ENCODE peak calls at places on chromosomes 7 and 10, in five cellular contexts. B, F, K, T and A are unnamed samples.

GRCh38 chr7:47479821-47480575 is 101.9 kb downstream of the TNS3 start:
- DNase-seq in B (no peak), T (no peak), K (no peak), F (no peak), A (no peak)

GRCh38 chr7:7178906-7179305 is 3.4 kb upstream of the C1GALT1 start:
- DNase-seq in B (no peak), T (no peak), F (no peak), K (no peak), A (no peak)

GRCh38 chr10:36494386-36494785 is 631.0 kb upstream of the ANKRD30A start:
- DNase-seq in F (no peak), B (peak), T (no peak), K (no peak), A (no peak)

GRCh38 chr7:131016230-131016629 is 282.2 kb upstream of the KLF14 start:
- DNase-seq in F (no peak), T (no peak), K (no peak), B (no peak), A (no peak)

GRCh38 chr7:81908220-81908619 is 138.4 kb upstream of the HGF start:
- DNase-seq in T (no peak), K (no peak), F (no peak), B (no peak), A (no peak)

GRCh38 chr7:54711900-54712595 is 47.0 kb downstream of the SEC61G start:
- DNase-seq in B (no peak), F (no peak), K (no peak), T (no peak), A (no peak)

GRCh38 chr10:62990126-62990525 is 143.0 kb upstream of the NRBF2 start:
- DNase-seq in B (no peak), K (no peak), T (no peak), F (no peak), A (no peak)

GRCh38 chr10:5888843-5889623 is 660 bp downstream of the ANKRD16 start:
- DNase-seq in B (no peak), T (peak), F (peak), K (peak), A (peak)

GRCh38 chr10:101139421-101139911 is 8.4 kb downstream of the TLX1 start:
- DNase-seq in T (no peak), F (no peak), K (no peak), B (no peak), A (no peak)

GRCh38 chr10:124651402-124651887 is 92.7 kb downstream of the FAM53B start:
- DNase-seq in T (no peak), K (no peak), F (no peak), B (no peak), A (no peak)

GRCh38 chr7:103504505-103505135 is 58.6 kb upstream of the SLC26A5 start:
- DNase-seq in K (no peak), B (no peak), T (no peak), F (no peak), A (no peak)

GRCh38 chr10:75683158-75683557 is 251.7 kb downstream of the LRMDA start:
- DNase-seq in K (no peak), T (no peak), F (no peak), B (no peak), A (no peak)

GRCh38 chr7:56046728-56047445 is 4.4 kb downstream of the PSPH start:
- DNase-seq in B (peak), K (no peak), F (peak), T (no peak), A (no peak)

DNA sequence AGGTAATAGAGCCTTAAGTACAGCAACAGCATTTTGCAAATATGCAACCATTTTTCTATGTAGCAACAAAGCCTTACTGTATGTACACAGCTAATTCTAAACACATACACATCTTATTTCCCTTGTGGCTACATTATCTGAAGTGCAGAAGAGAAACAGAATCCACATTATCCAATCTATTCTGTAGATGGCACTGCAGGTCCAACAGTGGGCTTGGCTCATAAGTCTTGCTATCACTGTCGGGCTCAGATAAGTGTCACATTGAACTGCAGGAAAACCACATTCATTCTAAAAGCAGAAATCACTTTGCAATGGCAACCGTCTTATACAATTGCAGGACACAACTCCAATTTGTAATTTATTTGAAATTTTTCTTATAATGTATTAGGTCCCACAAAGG is 109.8 kb upstream of the NOBOX start:
- DNase-seq in F (no peak), B (no peak), T (no peak), K (no peak), A (no peak)
- TF ChIP-seq CTCF in F (no peak), B (no peak), T (no peak), K (peak), A (peak)

DNA sequence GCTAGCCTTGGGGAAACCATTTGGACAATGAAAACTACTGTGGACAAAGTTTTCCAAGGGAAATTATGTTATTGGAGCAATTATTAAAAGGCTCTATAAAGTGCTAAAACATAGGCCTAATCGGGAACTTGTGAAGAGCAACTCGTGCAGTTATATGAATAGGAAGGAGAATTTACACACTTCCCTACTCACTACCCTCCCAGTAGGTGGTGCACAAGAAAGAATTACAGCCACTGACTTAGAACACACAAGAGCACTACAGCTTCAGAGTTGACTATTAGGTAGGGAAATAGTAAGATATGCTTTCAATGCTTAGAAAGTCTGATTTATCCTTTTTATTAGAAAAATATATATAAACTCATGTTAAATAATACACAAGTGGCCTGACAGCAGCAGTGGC is 47.2 kb downstream of the GSAP start:
- DNase-seq in F (no peak), T (no peak), K (no peak), B (no peak), A (no peak)
- TF ChIP-seq CTCF in F (no peak), T (no peak), K (no peak), B (peak), A (no peak)

GRCh38 chr10:43420369-43421200 is 11.6 kb upstream of the HNRNPF start:
- DNase-seq in K (peak), F (peak), B (no peak), T (peak), A (peak)
- TF ChIP-seq CTCF in K (no peak), F (no peak), B (peak), T (no peak), A (peak)

DNA sequence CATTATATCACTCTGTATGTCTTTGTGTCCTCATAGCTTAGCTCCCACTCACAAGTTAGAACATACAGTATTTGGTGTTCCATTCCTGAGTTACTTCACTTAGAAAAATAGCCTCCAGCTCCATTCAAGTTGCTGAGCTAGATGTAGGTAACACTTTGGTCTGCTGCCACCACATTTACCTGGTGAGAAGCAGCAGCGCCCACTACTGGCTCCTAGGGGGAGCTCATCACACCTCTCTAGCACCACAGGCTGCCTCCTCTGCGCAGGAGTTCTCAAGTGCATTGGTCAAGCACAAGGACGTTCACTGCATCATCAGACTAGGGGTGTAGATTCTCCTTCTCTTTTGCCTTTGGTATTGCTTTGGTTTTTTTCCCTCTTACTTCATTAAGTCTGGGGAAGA is 530.9 kb upstream of the AUTS2 start:
- DNase-seq in F (no peak), T (no peak), K (no peak), B (no peak), A (no peak)
- TF ChIP-seq CTCF in F (no peak), T (no peak), K (no peak), B (peak), A (peak)

GRCh38 chr10:53841746-53842145 is 959.3 kb downstream of the PCDH15 start:
- DNase-seq in B (no peak), T (no peak), F (no peak), K (no peak), A (no peak)

GRCh38 chr10:53843691-53844362 is 957.2 kb downstream of the PCDH15 start:
- DNase-seq in B (no peak), K (no peak), F (peak), T (no peak), A (no peak)

GRCh38 chr10:53846809-53847208 is 954.2 kb downstream of the PCDH15 start:
- DNase-seq in B (no peak), F (no peak), K (no peak), T (no peak), A (no peak)
- TF ChIP-seq CTCF in B (no peak), F (no peak), K (no peak), T (no peak), A (no peak)

GRCh38 chr7:152858761-152859160 is 99.2 kb downstream of the ACTR3B start:
- DNase-seq in F (no peak), B (no peak), K (no peak), T (no peak), A (no peak)

GRCh38 chr7:152862033-152862432 is 102.5 kb downstream of the ACTR3B start:
- DNase-seq in B (no peak), F (no peak), K (no peak), T (no peak), A (no peak)

GRCh38 chr7:152860302-152860701 is 100.8 kb downstream of the ACTR3B start:
- DNase-seq in K (no peak), T (no peak), F (no peak), B (no peak), A (no peak)

GRCh38 chr7:152857272-152857671 is 97.7 kb downstream of the ACTR3B start:
- DNase-seq in B (no peak), T (no peak), K (no peak), F (no peak), A (no peak)

DNA sequence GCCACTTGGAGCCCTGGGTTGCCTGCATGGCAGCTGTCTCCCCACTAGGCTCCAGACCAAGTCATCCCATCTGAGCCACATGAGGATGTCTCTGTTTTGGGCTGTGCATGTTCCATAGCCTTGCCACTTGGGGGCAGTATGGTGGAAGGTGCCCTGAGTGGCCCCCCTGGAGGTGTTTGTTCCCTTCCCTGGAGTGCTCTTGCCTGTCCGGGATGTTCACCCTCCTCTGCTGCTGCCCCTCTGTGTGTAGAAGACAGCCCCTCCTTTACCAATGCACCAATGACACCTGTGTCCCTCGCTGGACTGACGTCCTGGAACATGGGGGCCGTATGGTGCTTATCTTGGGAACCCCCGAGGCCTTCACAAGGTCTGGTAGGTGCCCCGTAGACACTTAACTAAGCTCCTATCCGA is 100.2 kb downstream of the ACTR3B start:
- DNase-seq in F (peak), B (no peak), T (no peak), K (no peak), A (no peak)
- TF ChIP-seq CTCF in F (no peak), B (peak), T (no peak), K (no peak), A (peak)

DNA sequence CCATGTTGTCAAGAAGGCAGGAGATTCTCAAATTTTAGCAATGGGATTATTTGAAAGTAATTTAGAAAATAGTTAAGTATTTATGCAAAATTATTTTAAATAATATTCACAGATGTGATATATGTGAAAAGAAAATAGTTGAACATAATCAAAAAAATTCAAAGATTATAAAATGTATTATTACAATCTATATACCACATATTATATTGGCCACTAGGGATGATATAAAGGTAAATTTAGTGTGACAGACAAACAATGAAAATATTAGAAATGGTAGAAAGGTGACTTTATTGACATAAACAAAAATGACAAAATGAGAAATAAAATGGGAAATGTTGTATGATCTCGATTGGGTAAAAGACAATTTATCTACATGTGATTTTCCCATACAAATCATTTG is 385.5 kb downstream of the PCDH15 start:
- DNase-seq in F (no peak), K (no peak), B (no peak), T (no peak), A (no peak)
- TF ChIP-seq CTCF in F (no peak), K (no peak), B (no peak), T (no peak), A (no peak)

DNA sequence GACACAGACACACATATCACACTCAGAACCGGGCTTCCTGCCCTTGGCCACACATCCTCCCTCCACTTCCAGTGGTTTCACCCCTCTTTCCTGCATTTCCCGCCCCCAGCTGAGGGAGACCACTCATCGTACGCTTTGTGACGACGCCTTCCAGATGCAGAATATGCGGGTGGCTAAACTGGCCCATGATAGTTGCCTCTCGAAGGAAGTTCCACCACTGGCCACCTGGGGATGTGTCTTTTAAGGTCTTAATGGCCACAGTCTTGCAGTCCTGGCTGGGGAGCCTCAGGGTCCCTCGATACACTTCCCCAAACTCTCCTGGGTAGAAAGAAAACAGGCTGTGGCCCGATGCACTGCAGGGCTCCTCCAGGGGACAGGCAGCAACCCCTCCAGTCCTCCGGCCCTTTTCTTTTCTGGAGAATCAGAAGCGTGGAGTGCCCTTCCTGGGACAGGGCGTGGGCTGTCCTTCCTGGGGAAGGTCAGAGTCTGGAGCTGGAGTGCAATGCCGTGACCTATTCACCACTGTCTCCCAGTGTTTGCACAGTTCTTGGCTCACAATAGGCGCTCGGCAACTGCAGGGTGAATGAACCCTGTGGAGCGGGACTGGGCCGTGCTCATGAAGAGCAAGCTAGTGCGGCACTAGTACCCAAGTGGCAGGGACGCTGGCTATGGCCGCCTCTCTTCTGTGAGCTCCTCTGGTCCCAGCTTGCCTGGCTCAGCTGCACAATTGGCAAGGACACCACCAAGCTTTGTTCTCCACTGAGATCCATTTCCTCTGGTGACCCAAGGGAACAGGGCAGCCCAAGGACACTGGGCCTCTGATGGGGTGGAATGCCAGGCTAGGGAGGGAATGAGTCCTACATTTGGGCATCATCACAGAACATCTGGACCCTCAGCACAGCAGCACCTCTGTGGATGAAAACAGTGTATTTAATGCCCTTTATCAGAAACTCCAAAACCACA is 13.2 kb downstream of the EPHA1 start:
- DNase-seq in B (no peak), K (no peak), F (no peak), T (peak), A (no peak)
- TF ChIP-seq CTCF in B (peak), K (no peak), F (no peak), T (no peak), A (peak)

GRCh38 chr10:110724937-110725336 is 80.8 kb downstream of the RBM20 start:
- DNase-seq in B (no peak), K (no peak), T (no peak), F (no peak), A (no peak)

GRCh38 chr10:110723224-110723891 is 79.2 kb downstream of the RBM20 start:
- DNase-seq in B (no peak), F (no peak), K (no peak), T (no peak), A (no peak)

GRCh38 chr10:110730345-110731055 is 86.4 kb downstream of the RBM20 start:
- DNase-seq in T (no peak), K (no peak), B (no peak), F (no peak), A (no peak)

GRCh38 chr10:110724116-110724701 is 80.1 kb downstream of the RBM20 start:
- DNase-seq in K (no peak), F (no peak), B (no peak), T (no peak), A (no peak)

DNA sequence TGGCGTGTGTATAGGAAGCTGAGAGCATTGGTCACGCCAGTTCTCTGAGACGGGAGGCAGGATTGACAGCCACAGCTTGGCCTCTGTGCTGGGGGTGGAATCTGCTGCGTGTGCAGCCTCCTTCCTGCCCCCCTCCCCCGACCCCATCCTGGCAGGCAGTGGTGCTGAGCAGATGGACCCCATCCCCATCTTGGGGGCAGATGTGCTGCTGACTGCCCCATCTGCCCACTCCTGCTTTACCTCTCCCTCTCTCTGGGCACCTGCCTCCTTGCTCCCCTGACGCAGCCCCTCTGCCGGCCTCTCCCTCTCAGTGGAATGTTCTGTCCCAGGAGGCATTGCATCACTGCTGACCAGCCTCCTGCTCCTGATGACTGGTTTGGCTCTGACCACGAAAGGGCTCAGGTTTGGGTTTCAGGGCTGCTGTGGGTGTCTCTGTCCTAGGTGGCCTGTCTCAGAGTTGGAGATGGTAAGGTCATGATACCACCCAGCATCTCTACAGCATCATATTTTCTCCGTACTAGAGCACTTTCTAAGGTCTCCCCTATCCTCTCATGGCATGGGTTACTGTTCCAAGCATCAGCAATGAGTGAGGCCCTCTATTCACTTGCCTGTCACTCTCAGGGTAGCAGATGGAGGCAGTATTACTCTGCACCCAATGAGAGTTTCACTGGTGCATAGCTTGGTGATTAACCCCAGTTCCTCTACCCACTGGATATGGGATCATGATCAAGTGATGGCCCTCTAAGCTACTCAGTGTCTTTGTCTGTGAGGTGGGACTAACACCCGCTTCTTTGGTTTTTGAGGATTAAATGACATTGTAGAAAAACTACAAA is 81.9 kb downstream of the RBM20 start:
- DNase-seq in T (no peak), B (no peak), K (peak), F (peak), A (no peak)
- TF ChIP-seq CTCF in T (no peak), B (no peak), K (no peak), F (no peak), A (no peak)

GRCh38 chr7:151095123-151095797 is 9.0 kb downstream of the AGAP3 start:
- DNase-seq in F (no peak), T (no peak), B (no peak), K (no peak), A (no peak)
- TF ChIP-seq CTCF in F (no peak), T (no peak), B (no peak), K (no peak), A (no peak)